ENCODE peak calls at places on chromosome 2, in ten cellular contexts. B is A549, N is tibial nerve, U is suprapubic skin, K is ovary, Z is H1, Y is transverse colon, I is GM12878, G is upper lobe of left lung, T is esophagus muscularis mucosa. H is an unnamed sample.

GRCh38 chr2:68340631-68341329 is 21.0 kb upstream of the CNRIP1 start:
- DNase-seq in B (no peak), N (no peak), U (no peak), K (no peak), Z (no peak), Y (no peak), I (no peak), G (no peak), T (no peak), H (no peak)

GRCh38 chr2:133838642-133839370 is 270.5 kb upstream of the NCKAP5 start:
- DNase-seq in B (no peak), N (no peak), U (no peak), K (no peak), Z (no peak), Y (no peak), I (no peak), G (no peak), T (no peak), H (no peak)

GRCh38 chr2:173568054-173568453 is 213.4 kb downstream of the CDCA7 start:
- DNase-seq in B (no peak), N (peak; percentile 19), U (no peak), K (no peak), Z (peak; percentile 72), Y (peak; percentile 36), I (no peak), G (no peak), T (no peak), H (no peak)

GRCh38 chr2:169828141-169828811 is 1.0 kb downstream of the UBR3 start:
- DNase-seq in B (no peak), N (peak; percentile 33), U (peak; percentile 65), K (no peak), Z (no peak), Y (peak; percentile 41), I (peak; percentile 12), G (no peak), T (no peak), H (no peak)

GRCh38 chr2:75018162-75018561 is 59.7 kb downstream of the POLE4 start:
- DNase-seq in B (no peak), N (no peak), U (no peak), K (no peak), Z (no peak), Y (no peak), I (no peak), G (no peak), T (peak; percentile 7), H (no peak)

GRCh38 chr2:127054604-127054930 is 52.4 kb downstream of the BIN1 start:
- DNase-seq in B (no peak), N (no peak), U (no peak), K (no peak), Z (no peak), Y (no peak), I (no peak), G (peak; percentile 55), T (no peak), H (no peak)

GRCh38 chr2:183123117-183123958 is 905 bp upstream of the NUP35 start:
- DNase-seq in B (no peak), N (no peak), U (no peak), K (no peak), Z (no peak), Y (no peak), I (no peak), G (no peak), T (no peak), H (no peak)

GRCh38 chr2:157876771-157877108 is 610 bp upstream of the ACVR1 start:
- DNase-seq in B (no peak), N (peak; percentile 14), U (no peak), K (no peak), Z (no peak), Y (no peak), I (no peak), G (no peak), T (no peak), H (no peak)

GRCh38 chr2:69208023-69208595 is 178.9 kb downstream of the GFPT1 start:
- DNase-seq in B (no peak), N (no peak), U (no peak), K (no peak), Z (no peak), Y (no peak), I (no peak), G (no peak), T (no peak), H (no peak)

GRCh38 chr2:39631715-39632114 is 34.0 kb upstream of the TMEM178A start:
- DNase-seq in B (no peak), N (no peak), U (no peak), K (no peak), Z (no peak), Y (no peak), I (no peak), G (no peak), T (no peak), H (no peak)

GRCh38 chr2:85433511-85434089 is 15.1 kb downstream of the SH2D6 start:
- DNase-seq in B (no peak), N (peak; percentile 82), U (peak; percentile 91), K (peak; percentile 92), Z (no peak), Y (peak; percentile 79), I (no peak), G (no peak), T (peak; percentile 94), H (peak; percentile 83)

GRCh38 chr2:28096421-28096820 is 205.9 kb downstream of the BABAM2 start:
- DNase-seq in B (no peak), N (no peak), U (no peak), K (no peak), Z (no peak), Y (no peak), I (no peak), G (no peak), T (no peak), H (no peak)

GRCh38 chr2:120385355-120386127 is 39.6 kb downstream of the INHBB start:
- DNase-seq in B (no peak), N (no peak), U (no peak), K (no peak), Z (no peak), Y (no peak), I (no peak), G (no peak), T (no peak), H (no peak)

GRCh38 chr2:232147440-232148077 is 186.0 kb downstream of the DIS3L2 start:
- DNase-seq in B (no peak), N (no peak), U (no peak), K (no peak), Z (no peak), Y (no peak), I (no peak), G (no peak), T (no peak), H (no peak)

GRCh38 chr2:20562540-20563225 is 88.2 kb downstream of the HS1BP3 start:
- DNase-seq in B (no peak), N (no peak), U (no peak), K (no peak), Z (no peak), Y (no peak), I (no peak), G (no peak), T (no peak), H (no peak)

GRCh38 chr2:232540441-232541041 is 1.0 kb downstream of the CHRNG start:
- DNase-seq in B (no peak), N (no peak), U (no peak), K (no peak), Z (peak; percentile 40), Y (no peak), I (no peak), G (no peak), T (no peak), H (peak; percentile 19)

DNA sequence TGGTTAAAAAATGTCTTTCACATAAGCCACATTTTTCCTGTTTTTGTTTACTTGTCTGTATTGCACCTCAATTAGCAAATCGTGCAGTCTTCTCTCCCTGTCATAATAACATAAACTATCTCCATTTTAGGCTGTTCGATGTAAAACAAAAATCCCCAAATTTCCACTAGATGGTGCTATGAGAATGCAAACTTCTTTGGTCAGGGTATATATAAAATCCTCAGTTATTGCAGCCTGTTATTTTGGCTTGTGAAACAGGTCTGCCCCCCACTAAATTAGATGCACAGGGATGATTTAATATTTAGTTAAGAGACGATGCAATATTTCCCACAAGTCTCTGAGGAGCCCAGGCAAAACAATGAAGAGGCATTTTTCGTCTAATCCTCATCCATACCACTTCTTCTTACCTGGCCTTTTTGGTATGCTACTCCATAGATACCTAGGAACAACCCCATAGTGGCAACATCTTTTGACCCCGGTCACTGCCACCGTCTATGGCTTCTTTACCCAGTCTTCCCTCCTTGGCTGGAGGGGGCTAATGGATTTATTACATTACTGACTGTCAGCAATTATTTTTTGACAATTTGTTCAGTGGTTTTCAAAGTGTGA is 117.3 kb upstream of the CWC22 start:
- DNase-seq in B (peak; percentile 24), N (peak; percentile 23), U (no peak), K (no peak), Z (no peak), Y (no peak), I (peak; percentile 4), G (no peak), T (no peak), H (no peak)
- TF ChIP-seq EP300 in B (no peak), N (no peak), U (no peak), K (no peak), Z (no peak), Y (no peak), I (no peak), G (no peak), T (no peak), H (no peak)

GRCh38 chr2:54673501-54673998 is 49.9 kb upstream of the EML6 start:
- DNase-seq in B (no peak), N (peak; percentile 79), U (peak; percentile 93), K (peak; percentile 92), Z (peak; percentile 45), Y (peak; percentile 79), I (no peak), G (peak; percentile 90), T (peak; percentile 92), H (peak; percentile 84)
- TF ChIP-seq POLR2A in B (no peak), N (no peak), U (no peak), K (peak; percentile 45), Z (no peak), Y (no peak), I (no peak), G (no peak), T (no peak), H (no peak)

DNA sequence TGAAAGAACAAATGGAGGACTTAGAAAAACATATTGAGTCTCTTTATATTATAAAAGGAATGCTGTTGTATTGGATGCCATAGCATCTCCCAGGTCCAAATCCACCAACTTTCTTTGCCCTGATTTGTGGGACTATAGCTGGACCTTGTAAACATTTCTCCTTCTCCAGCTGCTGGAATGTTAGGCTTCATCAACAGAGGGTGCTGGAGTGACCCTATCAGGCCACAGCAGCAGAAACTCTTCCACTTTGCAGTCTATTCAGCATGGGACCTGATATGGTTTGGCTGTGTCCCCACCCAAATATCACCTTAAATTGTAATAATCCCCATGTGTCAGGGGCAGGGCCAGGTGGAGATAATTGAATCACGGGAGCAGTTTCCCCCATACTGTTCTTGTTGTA is 138.4 kb upstream of the ARL4C start:
- DNase-seq in B (no peak), N (no peak), U (no peak), K (no peak), Z (peak; percentile 14), Y (no peak), I (no peak), G (no peak), T (peak; percentile 53), H (no peak)
- TF ChIP-seq CTCF in B (no peak), N (no peak), U (no peak), K (no peak), Z (no peak), Y (no peak), I (no peak), G (no peak), T (no peak), H (no peak)

DNA sequence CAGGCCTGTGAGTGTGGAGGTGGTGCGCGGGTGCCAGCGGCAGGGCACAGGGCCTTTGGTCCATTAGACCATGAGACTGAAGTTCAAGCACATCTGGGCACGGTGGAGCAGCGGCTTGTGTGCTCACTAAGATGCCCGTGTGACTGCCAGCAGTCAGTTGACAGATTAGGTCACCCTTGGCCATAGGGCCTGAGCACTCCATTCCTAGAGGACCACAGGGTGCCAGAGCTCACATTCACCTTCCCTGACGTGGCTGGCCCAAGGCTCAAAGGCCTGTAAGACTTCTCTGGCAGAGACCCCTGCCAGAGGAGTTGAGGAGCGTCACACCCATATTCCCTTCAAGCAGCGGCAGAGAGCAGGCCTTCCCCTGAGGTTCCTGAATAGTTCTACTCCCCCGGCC is 650 bp downstream of the LHCGR start:
- DNase-seq in B (no peak), N (no peak), U (no peak), K (no peak), Z (peak; percentile 54), Y (no peak), I (no peak), G (peak; percentile 31), T (no peak), H (no peak)
- TF ChIP-seq EP300 in B (no peak), N (no peak), U (no peak), K (no peak), Z (no peak), Y (no peak), I (no peak), G (no peak), T (no peak), H (no peak)